ENCODE peak calls at places on chromosomes 5 and 9, in six cellular contexts. W is T-cell; G is stimulated activated CD8-positive, alpha-beta memory T cell treated with anti-CD3 and anti-CD28 coated beads, Interleukin-15, amount 100 ng/mL, for 4 hours; Q is central memory CD4-positive, alpha-beta T cell; O is left colon; Y is NCI-H2081 treated with DMSO at 0.1 percent for 48 hours. U is an unnamed sample.

GRCh38 chr5:144331361-144331760 is 160.7 kb downstream of the KCTD16 start:
- DNase-seq in Y (no peak), G (no peak), W (no peak), O (no peak), Q (no peak), U (no peak)

GRCh38 chr5:57338068-57338848 is 144.4 kb downstream of the ACTBL2 start:
- DNase-seq in G (no peak), Q (no peak), O (no peak), Y (no peak), W (no peak), U (no peak)

GRCh38 chr9:105330755-105331154 is 86.3 kb downstream of the SLC44A1 start:
- DNase-seq in W (no peak), Y (no peak), Q (no peak), O (no peak), G (no peak), U (no peak)

GRCh38 chr5:74094096-74094778 is 468.2 kb downstream of the ARHGEF28 start:
- DNase-seq in O (peak; percentile 13), G (no peak), W (no peak), Y (no peak), Q (no peak), U (no peak)

GRCh38 chr9:11275158-11275695 is 662.4 kb upstream of the PTPRD start:
- DNase-seq in Q (no peak), G (no peak), Y (no peak), W (no peak), O (no peak), U (no peak)

GRCh38 chr9:125850763-125851162 is 103.6 kb downstream of the PBX3 start:
- DNase-seq in W (no peak), O (no peak), G (no peak), Q (no peak), Y (no peak), U (no peak)

GRCh38 chr5:156201793-156202388 is 125.1 kb upstream of the SGCD start:
- DNase-seq in W (no peak), G (no peak), Q (no peak), Y (no peak), O (no peak), U (no peak)

GRCh38 chr5:137095597-137095996 is 403.5 kb downstream of the SPOCK1 start:
- DNase-seq in Q (no peak), W (no peak), Y (no peak), O (no peak), G (no peak), U (no peak)

GRCh38 chr5:4857761-4858160 is 282.4 kb upstream of the ADAMTS16 start:
- DNase-seq in Y (no peak), Q (no peak), O (no peak), G (no peak), W (no peak), U (no peak)

GRCh38 chr9:77648458-77649108 is 461 bp upstream of the GNA14 start:
- DNase-seq in G (no peak), Y (no peak), Q (no peak), O (peak; percentile 77), W (no peak), U (peak; percentile 3)

GRCh38 chr5:111494350-111494999 is 17.9 kb downstream of the STARD4 start:
- DNase-seq in G (no peak), Q (no peak), W (no peak), Y (no peak), O (no peak), U (no peak)

GRCh38 chr5:154058055-154059038 is 19.6 kb downstream of the MFAP3 start:
- DNase-seq in Q (no peak), O (peak; percentile 21), Y (no peak), G (no peak), W (no peak), U (no peak)

GRCh38 chr9:131651160-131651559 is 88.7 kb downstream of the RAPGEF1 start:
- DNase-seq in O (no peak), W (no peak), Q (no peak), Y (no peak), G (no peak), U (no peak)

GRCh38 chr9:131676431-131676972 is 63.4 kb downstream of the RAPGEF1 start:
- DNase-seq in G (no peak), Y (no peak), W (peak; percentile 52), O (peak; percentile 37), Q (peak; percentile 67), U (no peak)

GRCh38 chr5:150422758-150423157 is 10.0 kb upstream of the CD74 start:
- DNase-seq in Q (no peak), Y (no peak), O (no peak), W (no peak), G (no peak), U (no peak)

GRCh38 chr9:108963459-108964143 is 29.4 kb downstream of the ABITRAM start:
- DNase-seq in W (no peak), Q (no peak), O (no peak), Y (no peak), G (no peak), U (no peak)

GRCh38 chr9:128160603-128160987 is 530 bp downstream of the BBLN start:
- DNase-seq in G (peak; percentile 32), Y (no peak), W (no peak), O (peak; percentile 37), Q (no peak), U (no peak)

GRCh38 chr9:114280636-114281315 is 42.1 kb upstream of the ORM1 start:
- DNase-seq in W (no peak), O (peak; percentile 0), Y (no peak), G (no peak), Q (no peak), U (no peak)

GRCh38 chr5:138439537-138440225 is 824 bp downstream of the REEP2 start:
- DNase-seq in G (no peak), O (no peak), Q (no peak), W (no peak), Y (no peak), U (no peak)

GRCh38 chr5:35470866-35471265 is 146.8 kb upstream of the SPEF2 start:
- DNase-seq in G (no peak), Y (no peak), O (no peak), Q (no peak), W (no peak), U (no peak)

GRCh38 chr5:97560176-97560993 is 377.3 kb upstream of the RIOK2 start:
- DNase-seq in Q (no peak), W (no peak), G (no peak), Y (no peak), O (no peak), U (no peak)

GRCh38 chr5:75720882-75721281 is 3.6 kb upstream of the POC5 start:
- DNase-seq in Y (no peak), W (no peak), Q (no peak), G (no peak), O (no peak), U (no peak)

GRCh38 chr9:125924351-125924750 is 177.2 kb downstream of the PBX3 start:
- DNase-seq in Q (no peak), W (no peak), G (no peak), Y (no peak), O (no peak), U (no peak)

GRCh38 chr5:102792705-102793104 is 37.6 kb downstream of the PAM start:
- DNase-seq in O (no peak), W (no peak), G (no peak), Q (no peak), Y (no peak), U (no peak)

U was measured in NCI-H187 treated with DMSO at 0.1 percent for 48 hours.